ENCODE peak calls at places on chromosomes 3 and 15, in six cellular contexts. One of them, this sample, is unnamed.

GRCh38 chr15:57060799-57061198 is 142.4 kb downstream of the TCF12 start:
- DNase-seq in HuH-7: no peak
- DNase-seq in HFFc6: peak
- DNase-seq in T-helper 9 cell: no peak
- DNase-seq in COR-L47: no peak
- DNase-seq in activated T-cell treated with anti-CD3 and anti-CD28 coated beads for 24 hours: no peak
- DNase-seq in this sample: no peak

GRCh38 chr3:106255870-106256248 is 387.0 kb upstream of the CBLB start:
- DNase-seq in activated T-cell treated with anti-CD3 and anti-CD28 coated beads for 24 hours: no peak
- DNase-seq in HFFc6: no peak
- DNase-seq in COR-L47: no peak
- DNase-seq in T-helper 9 cell: no peak
- DNase-seq in HuH-7: no peak
- DNase-seq in this sample: no peak

GRCh38 chr15:26178821-26179220 is 315.7 kb upstream of the ATP10A start:
- DNase-seq in HFFc6: no peak
- DNase-seq in T-helper 9 cell: no peak
- DNase-seq in activated T-cell treated with anti-CD3 and anti-CD28 coated beads for 24 hours: no peak
- DNase-seq in COR-L47: peak
- DNase-seq in HuH-7: no peak
- DNase-seq in this sample: no peak

GRCh38 chr15:65400760-65401606 is 21.8 kb downstream of the IGDCC4 start:
- DNase-seq in activated T-cell treated with anti-CD3 and anti-CD28 coated beads for 24 hours: no peak
- DNase-seq in HuH-7: peak
- DNase-seq in T-helper 9 cell: peak
- DNase-seq in HFFc6: peak
- DNase-seq in COR-L47: peak
- DNase-seq in this sample: peak

GRCh38 chr3:194255252-194256039 is 95.7 kb downstream of the CPN2 start:
- DNase-seq in T-helper 9 cell: no peak
- DNase-seq in HFFc6: no peak
- DNase-seq in COR-L47: no peak
- DNase-seq in HuH-7: no peak
- DNase-seq in activated T-cell treated with anti-CD3 and anti-CD28 coated beads for 24 hours: peak
- DNase-seq in this sample: no peak

GRCh38 chr3:111747490-111747889 is 111.6 kb upstream of the PHLDB2 start:
- DNase-seq in T-helper 9 cell: no peak
- DNase-seq in HuH-7: no peak
- DNase-seq in COR-L47: no peak
- DNase-seq in activated T-cell treated with anti-CD3 and anti-CD28 coated beads for 24 hours: no peak
- DNase-seq in HFFc6: peak
- DNase-seq in this sample: no peak

GRCh38 chr15:49464513-49464912 is 41.5 kb downstream of the FGF7 start:
- DNase-seq in COR-L47: no peak
- DNase-seq in HFFc6: no peak
- DNase-seq in HuH-7: no peak
- DNase-seq in T-helper 9 cell: no peak
- DNase-seq in activated T-cell treated with anti-CD3 and anti-CD28 coated beads for 24 hours: no peak
- DNase-seq in this sample: no peak

GRCh38 chr15:44593042-44593736 is 56.2 kb downstream of the EIF3J start:
- DNase-seq in T-helper 9 cell: no peak
- DNase-seq in COR-L47: no peak
- DNase-seq in HuH-7: no peak
- DNase-seq in HFFc6: peak
- DNase-seq in activated T-cell treated with anti-CD3 and anti-CD28 coated beads for 24 hours: no peak
- DNase-seq in this sample: no peak

GRCh38 chr3:146640955-146641867 is 36.1 kb upstream of the PLSCR5 start:
- DNase-seq in COR-L47: peak
- DNase-seq in HuH-7: no peak
- DNase-seq in T-helper 9 cell: no peak
- DNase-seq in HFFc6: peak
- DNase-seq in activated T-cell treated with anti-CD3 and anti-CD28 coated beads for 24 hours: no peak
- DNase-seq in this sample: peak

GRCh38 chr15:48929611-48930170 is 34.0 kb downstream of the SHC4 start:
- DNase-seq in activated T-cell treated with anti-CD3 and anti-CD28 coated beads for 24 hours: no peak
- DNase-seq in HFFc6: peak
- DNase-seq in COR-L47: peak
- DNase-seq in T-helper 9 cell: no peak
- DNase-seq in HuH-7: no peak
- DNase-seq in this sample: no peak

GRCh38 chr3:149723781-149724180 is 28.5 kb downstream of the COMMD2 start:
- DNase-seq in T-helper 9 cell: no peak
- DNase-seq in HFFc6: no peak
- DNase-seq in COR-L47: no peak
- DNase-seq in activated T-cell treated with anti-CD3 and anti-CD28 coated beads for 24 hours: no peak
- DNase-seq in HuH-7: no peak
- DNase-seq in this sample: no peak

GRCh38 chr15:101194246-101195138 is 57.4 kb downstream of the CHSY1 start:
- DNase-seq in HFFc6: no peak
- DNase-seq in T-helper 9 cell: no peak
- DNase-seq in COR-L47: no peak
- DNase-seq in activated T-cell treated with anti-CD3 and anti-CD28 coated beads for 24 hours: no peak
- DNase-seq in HuH-7: no peak
- DNase-seq in this sample: no peak

GRCh38 chr3:128254066-128254590 is 100.8 kb downstream of the EEFSEC start:
- DNase-seq in COR-L47: no peak
- DNase-seq in HuH-7: no peak
- DNase-seq in T-helper 9 cell: no peak
- DNase-seq in HFFc6: no peak
- DNase-seq in activated T-cell treated with anti-CD3 and anti-CD28 coated beads for 24 hours: no peak
- DNase-seq in this sample: no peak

GRCh38 chr3:108838411-108838810 is 15.8 kb downstream of the TRAT1 start:
- DNase-seq in COR-L47: no peak
- DNase-seq in HuH-7: no peak
- DNase-seq in T-helper 9 cell: no peak
- DNase-seq in activated T-cell treated with anti-CD3 and anti-CD28 coated beads for 24 hours: peak
- DNase-seq in HFFc6: no peak
- DNase-seq in this sample: no peak

GRCh38 chr3:102125197-102125993 is 276.1 kb downstream of the NFKBIZ start:
- DNase-seq in HuH-7: no peak
- DNase-seq in HFFc6: no peak
- DNase-seq in T-helper 9 cell: no peak
- DNase-seq in activated T-cell treated with anti-CD3 and anti-CD28 coated beads for 24 hours: no peak
- DNase-seq in COR-L47: no peak
- DNase-seq in this sample: no peak

GRCh38 chr3:102053375-102053989 is 204.2 kb downstream of the NFKBIZ start:
- DNase-seq in HFFc6: peak
- DNase-seq in COR-L47: no peak
- DNase-seq in activated T-cell treated with anti-CD3 and anti-CD28 coated beads for 24 hours: no peak
- DNase-seq in HuH-7: no peak
- DNase-seq in T-helper 9 cell: no peak
- DNase-seq in this sample: peak

GRCh38 chr3:16885948-16886683 is 1.4 kb downstream of the PLCL2 start:
- DNase-seq in COR-L47: no peak
- DNase-seq in T-helper 9 cell: no peak
- DNase-seq in HuH-7: no peak
- DNase-seq in activated T-cell treated with anti-CD3 and anti-CD28 coated beads for 24 hours: no peak
- DNase-seq in HFFc6: no peak
- DNase-seq in this sample: no peak

GRCh38 chr3:178263236-178263916 is 272.9 kb upstream of the KCNMB2 start:
- DNase-seq in COR-L47: no peak
- DNase-seq in HuH-7: no peak
- DNase-seq in activated T-cell treated with anti-CD3 and anti-CD28 coated beads for 24 hours: no peak
- DNase-seq in T-helper 9 cell: no peak
- DNase-seq in HFFc6: no peak
- DNase-seq in this sample: no peak